ENCODE peak calls at places on chromosomes 5 and 9, in six cellular contexts. F is fibroblast of mammary gland, J is mesothelial cell of epicardium, Y is stomach, N is thoracic aorta, B is endothelial cell. D is an unnamed sample.

GRCh38 chr9:20570756-20571155 is 51.5 kb downstream of the MLLT3 start:
- DNase-seq in F (peak; percentile 69), J (no peak), Y (no peak), N (no peak), B (no peak), D (no peak)

GRCh38 chr9:37182718-37183117 is 62.3 kb downstream of the ZCCHC7 start:
- DNase-seq in F (no peak), J (no peak), Y (no peak), N (no peak), B (no peak), D (no peak)

GRCh38 chr9:111037744-111038335 is 430 bp downstream of the LPAR1 start:
- DNase-seq in F (peak; percentile 30), J (peak; percentile 73), Y (peak; percentile 40), N (no peak), B (peak; percentile 68), D (peak; percentile 56)

GRCh38 chr5:132263548-132264261 is 6.2 kb downstream of the PDLIM4 start:
- DNase-seq in F (peak; percentile 99), J (peak; percentile 29), Y (no peak), N (peak; percentile 80), B (no peak), D (no peak)

GRCh38 chr9:110443878-110444245 is 106.2 kb upstream of the TXNDC8 start:
- DNase-seq in F (peak; percentile 90), J (no peak), Y (no peak), N (no peak), B (no peak), D (no peak)

GRCh38 chr9:71036501-71036900 is 84.9 kb downstream of the TRPM3 start:
- DNase-seq in F (peak; percentile 45), J (no peak), Y (peak; percentile 38), N (no peak), B (no peak), D (peak; percentile 2)

GRCh38 chr9:35490910-35491465 is 1.1 kb downstream of the RUSC2 start:
- DNase-seq in F (peak; percentile 41), J (no peak), Y (no peak), N (no peak), B (no peak), D (no peak)

GRCh38 chr5:133330956-133331355 is 279.1 kb downstream of the HSPA4 start:
- DNase-seq in F (no peak), J (no peak), Y (no peak), N (no peak), B (no peak), D (no peak)

GRCh38 chr5:67233075-67233474 is 36.5 kb upstream of the CD180 start:
- DNase-seq in F (peak; percentile 75), J (no peak), Y (no peak), N (no peak), B (no peak), D (no peak)

GRCh38 chr5:33832904-33833575 is 58.8 kb downstream of the ADAMTS12 start:
- DNase-seq in F (peak; percentile 84), J (no peak), Y (no peak), N (no peak), B (no peak), D (no peak)

GRCh38 chr9:82934949-82935348 is 128.0 kb downstream of the RASEF start:
- DNase-seq in F (peak; percentile 22), J (no peak), Y (no peak), N (no peak), B (no peak), D (peak; percentile 39)

GRCh38 chr9:106643211-106643930 is 219.6 kb upstream of the ZNF462 start:
- DNase-seq in F (no peak), J (no peak), Y (no peak), N (no peak), B (no peak), D (no peak)

GRCh38 chr9:34985311-34985899 is 4.1 kb upstream of the DNAJB5 start:
- DNase-seq in F (peak; percentile 71), J (peak; percentile 80), Y (peak; percentile 62), N (no peak), B (peak; percentile 81), D (peak; percentile 68)

GRCh38 chr5:172773481-172774469 is 2.8 kb upstream of the DUSP1 start:
- DNase-seq in F (peak; percentile 78), J (no peak), Y (no peak), N (no peak), B (no peak), D (no peak)

GRCh38 chr5:172771439-172772111 is 580 bp upstream of the DUSP1 start:
- DNase-seq in F (no peak), J (no peak), Y (no peak), N (no peak), B (no peak), D (no peak)

GRCh38 chr5:172770374-172770674 is 671 bp downstream of the DUSP1 start:
- DNase-seq in F (no peak), J (no peak), Y (no peak), N (no peak), B (peak; percentile 22), D (no peak)

GRCh38 chr5:172770675-172771438 is at the start of gene DUSP1:
- DNase-seq in F (peak; percentile 96), J (peak; percentile 98), Y (peak; percentile 100), N (peak; percentile 100), B (peak; percentile 99), D (peak; percentile 99)

GRCh38 chr5:172772112-172772906 is 1.3 kb upstream of the DUSP1 start:
- DNase-seq in F (peak; percentile 96), J (peak; percentile 86), Y (peak; percentile 95), N (peak; percentile 85), B (peak; percentile 86), D (peak; percentile 91)
- TF ChIP-seq CTCF in F (peak; percentile 58), J (peak; percentile 81), Y (no peak), N (peak; percentile 75), B (peak; percentile 92), D (peak; percentile 94)

GRCh38 chr9:125204477-125204876 is 4.1 kb downstream of the RABEPK start:
- DNase-seq in F (no peak), J (no peak), Y (no peak), N (no peak), B (no peak), D (no peak)

GRCh38 chr9:125200216-125201047 is at the start of gene RABEPK:
- DNase-seq in F (peak; percentile 93), J (peak; percentile 96), Y (peak; percentile 94), N (peak; percentile 61), B (peak; percentile 93), D (peak; percentile 94)

GRCh38 chr9:125203259-125203658 is 2.9 kb downstream of the RABEPK start:
- DNase-seq in F (peak; percentile 32), J (no peak), Y (no peak), N (no peak), B (no peak), D (no peak)
- TF ChIP-seq CTCF in F (no peak), J (no peak), Y (no peak), N (no peak), B (no peak), D (no peak)

GRCh38 chr5:180291234-180291940 is 496 bp downstream of the MAPK9 start:
- DNase-seq in F (no peak), J (no peak), Y (peak; percentile 27), N (no peak), B (peak; percentile 44), D (peak; percentile 53)
- TF ChIP-seq CTCF in F (no peak), J (no peak), Y (no peak), N (no peak), B (no peak), D (no peak)

GRCh38 chr5:141039517-141039916 is 11.7 kb upstream of the PCDHB1 start:
- DNase-seq in F (no peak), J (peak; percentile 82), Y (no peak), N (no peak), B (no peak), D (no peak)

GRCh38 chr5:141040763-141041426 is 10.3 kb upstream of the PCDHB1 start:
- DNase-seq in F (peak; percentile 76), J (peak; percentile 100), Y (peak; percentile 86), N (peak; percentile 45), B (peak; percentile 100), D (peak; percentile 98)

GRCh38 chr5:141039061-141039460 is 12.1 kb upstream of the PCDHB1 start:
- DNase-seq in F (no peak), J (no peak), Y (no peak), N (no peak), B (no peak), D (no peak)

GRCh38 chr5:141041427-141041785 is 9.8 kb upstream of the PCDHB1 start:
- DNase-seq in F (no peak), J (no peak), Y (no peak), N (no peak), B (no peak), D (no peak)

GRCh38 chr5:141040093-141040762 is 10.9 kb upstream of the PCDHB1 start:
- DNase-seq in F (peak; percentile 17), J (peak; percentile 78), Y (no peak), N (no peak), B (peak; percentile 70), D (peak; percentile 73)
- TF ChIP-seq CTCF in F (peak; percentile 24), J (peak; percentile 80), Y (no peak), N (no peak), B (peak; percentile 86), D (peak; percentile 70)

GRCh38 chr9:81462759-81463158 is 226.6 kb downstream of the TLE1 start:
- DNase-seq in F (no peak), J (no peak), Y (no peak), N (no peak), B (no peak), D (no peak)

GRCh38 chr9:81468084-81468595 is 221.2 kb downstream of the TLE1 start:
- DNase-seq in F (no peak), J (no peak), Y (no peak), N (no peak), B (no peak), D (no peak)

GRCh38 chr9:81461196-81461595 is 228.2 kb downstream of the TLE1 start:
- DNase-seq in F (no peak), J (no peak), Y (no peak), N (no peak), B (no peak), D (no peak)

GRCh38 chr9:81470864-81471263 is 218.5 kb downstream of the TLE1 start:
- DNase-seq in F (no peak), J (no peak), Y (no peak), N (no peak), B (no peak), D (no peak)

GRCh38 chr9:81465468-81466002 is 223.8 kb downstream of the TLE1 start:
- DNase-seq in F (no peak), J (no peak), Y (no peak), N (no peak), B (no peak), D (no peak)
- TF ChIP-seq CTCF in F (no peak), J (no peak), Y (no peak), N (no peak), B (no peak), D (no peak)

GRCh38 chr9:136052433-136052880 is 42.6 kb downstream of the NACC2 start:
- DNase-seq in F (no peak), J (no peak), Y (peak; percentile 61), N (no peak), B (no peak), D (peak; percentile 63)
- TF ChIP-seq CTCF in F (no peak), J (no peak), Y (no peak), N (no peak), B (no peak), D (no peak)

GRCh38 chr9:77455312-77455927 is 192.7 kb downstream of the GNA14 start:
- DNase-seq in F (peak; percentile 28), J (no peak), Y (peak; percentile 41), N (no peak), B (peak; percentile 45), D (peak; percentile 73)
- TF ChIP-seq CTCF in F (peak; percentile 48), J (peak; percentile 49), Y (no peak), N (peak; percentile 27), B (peak; percentile 61), D (peak; percentile 41)

D was measured in Calu3.